ENCODE peak calls at places on chromosome 6, in six cellular contexts. One of them, this sample, is unnamed.
A peak's percentile ranks its signal among the peaks of the same experiment; 100 is the strongest.

GRCh38 chr6:44064089-44064947 is 62.9 kb downstream of the MRPL14 start:
- DNase-seq in psoas muscle: no peak
- DNase-seq in lower leg skin: no peak
- DNase-seq in dorsolateral prefrontal cortex: no peak
- DNase-seq in OCI-LY7: no peak
- DNase-seq in upper lobe of right lung: peak; percentile 71
- DNase-seq in this sample: peak; percentile 83

GRCh38 chr6:156474507-156475120 is 302.6 kb upstream of the ARID1B start:
- DNase-seq in psoas muscle: no peak
- DNase-seq in lower leg skin: no peak
- DNase-seq in dorsolateral prefrontal cortex: no peak
- DNase-seq in OCI-LY7: no peak
- DNase-seq in upper lobe of right lung: no peak
- DNase-seq in this sample: no peak

GRCh38 chr6:53979468-53980067 is 131.7 kb upstream of the MLIP start:
- DNase-seq in psoas muscle: no peak
- DNase-seq in lower leg skin: no peak
- DNase-seq in dorsolateral prefrontal cortex: no peak
- DNase-seq in OCI-LY7: peak; percentile 42
- DNase-seq in upper lobe of right lung: no peak
- DNase-seq in this sample: no peak

GRCh38 chr6:125844989-125845388 is 54.2 kb downstream of the NCOA7 start:
- DNase-seq in psoas muscle: no peak
- DNase-seq in lower leg skin: no peak
- DNase-seq in dorsolateral prefrontal cortex: no peak
- DNase-seq in OCI-LY7: no peak
- DNase-seq in upper lobe of right lung: no peak
- DNase-seq in this sample: no peak

GRCh38 chr6:34562861-34563512 is 6.9 kb upstream of the SPDEF start:
- DNase-seq in psoas muscle: no peak
- DNase-seq in lower leg skin: no peak
- DNase-seq in dorsolateral prefrontal cortex: no peak
- DNase-seq in OCI-LY7: no peak
- DNase-seq in upper lobe of right lung: no peak
- DNase-seq in this sample: no peak

GRCh38 chr6:45822864-45823263 is 192.8 kb downstream of the CLIC5 start:
- DNase-seq in psoas muscle: no peak
- DNase-seq in lower leg skin: no peak
- DNase-seq in dorsolateral prefrontal cortex: no peak
- DNase-seq in OCI-LY7: no peak
- DNase-seq in upper lobe of right lung: no peak
- DNase-seq in this sample: no peak

GRCh38 chr6:4345543-4345942 is 210.2 kb upstream of the ECI2 start:
- DNase-seq in psoas muscle: no peak
- DNase-seq in lower leg skin: no peak
- DNase-seq in dorsolateral prefrontal cortex: no peak
- DNase-seq in OCI-LY7: no peak
- DNase-seq in upper lobe of right lung: no peak
- DNase-seq in this sample: no peak

GRCh38 chr6:138569970-138570715 is 70.8 kb upstream of the NHSL1 start:
- DNase-seq in psoas muscle: no peak
- DNase-seq in lower leg skin: no peak
- DNase-seq in dorsolateral prefrontal cortex: no peak
- DNase-seq in OCI-LY7: no peak
- DNase-seq in upper lobe of right lung: no peak
- DNase-seq in this sample: no peak

GRCh38 chr6:134935076-134935475 is 14.8 kb downstream of the ALDH8A1 start:
- DNase-seq in psoas muscle: no peak
- DNase-seq in lower leg skin: no peak
- DNase-seq in dorsolateral prefrontal cortex: no peak
- DNase-seq in OCI-LY7: no peak
- DNase-seq in upper lobe of right lung: no peak
- DNase-seq in this sample: no peak

GRCh38 chr6:31578058-31578457 is 2.7 kb downstream of the TNF start:
- DNase-seq in psoas muscle: no peak
- DNase-seq in lower leg skin: no peak
- DNase-seq in dorsolateral prefrontal cortex: no peak
- DNase-seq in OCI-LY7: no peak
- DNase-seq in upper lobe of right lung: no peak
- DNase-seq in this sample: no peak
- H3K4me3 ChIP-seq in psoas muscle: no peak overlapping the region
- H3K4me3 ChIP-seq in lower leg skin: no peak overlapping the region
- H3K4me3 ChIP-seq in dorsolateral prefrontal cortex: no peak overlapping the region
- H3K4me3 ChIP-seq in OCI-LY7: no peak overlapping the region
- H3K4me3 ChIP-seq in upper lobe of right lung: no peak overlapping the region
- H3K4me3 ChIP-seq in this sample: no peak overlapping the region

DNA sequence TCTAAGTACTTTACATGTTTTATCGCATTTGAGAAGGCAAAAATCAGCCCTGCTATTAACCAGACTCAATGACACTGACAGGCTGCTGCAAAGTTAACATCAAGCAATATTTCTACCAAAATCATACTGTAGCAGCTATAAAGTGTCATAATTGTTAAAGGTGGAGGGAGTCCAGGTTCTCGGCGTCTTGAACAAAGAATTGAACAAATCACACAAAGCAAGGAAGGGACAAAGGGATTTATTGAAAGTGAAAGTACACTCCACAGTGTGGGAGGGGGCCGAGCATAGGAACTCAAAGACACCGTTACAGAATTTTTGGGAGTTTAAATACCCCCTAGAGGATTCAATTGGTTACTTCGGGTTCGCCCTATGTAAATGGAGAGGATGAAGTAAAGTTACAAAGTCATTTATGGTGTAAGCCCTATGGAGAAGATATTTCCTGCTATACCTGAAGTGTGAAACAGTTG is 12.9 kb upstream of the ZNF391 start:
- DNase-seq in psoas muscle: no peak
- DNase-seq in lower leg skin: no peak
- DNase-seq in dorsolateral prefrontal cortex: no peak
- DNase-seq in OCI-LY7: no peak
- DNase-seq in upper lobe of right lung: no peak
- DNase-seq in this sample: no peak
- H3K4me3 ChIP-seq in psoas muscle: peak overlapping the region; percentile 88
- H3K4me3 ChIP-seq in lower leg skin: no peak overlapping the region
- H3K4me3 ChIP-seq in dorsolateral prefrontal cortex: peak overlapping the region; percentile 79
- H3K4me3 ChIP-seq in OCI-LY7: no peak overlapping the region
- H3K4me3 ChIP-seq in upper lobe of right lung: peak overlapping the region; percentile 73
- H3K4me3 ChIP-seq in this sample: peak overlapping the region; percentile 52

GRCh38 chr6:107105511-107106116 is 9.7 kb downstream of the BEND3 start:
- DNase-seq in psoas muscle: no peak
- DNase-seq in lower leg skin: peak; percentile 59
- DNase-seq in dorsolateral prefrontal cortex: no peak
- DNase-seq in OCI-LY7: no peak
- DNase-seq in upper lobe of right lung: no peak
- DNase-seq in this sample: no peak

GRCh38 chr6:107110200-107110599 is 5.1 kb downstream of the BEND3 start:
- DNase-seq in psoas muscle: no peak
- DNase-seq in lower leg skin: no peak
- DNase-seq in dorsolateral prefrontal cortex: no peak
- DNase-seq in OCI-LY7: peak; percentile 23
- DNase-seq in upper lobe of right lung: no peak
- DNase-seq in this sample: no peak

GRCh38 chr6:107106165-107106564 is 9.2 kb downstream of the BEND3 start:
- DNase-seq in psoas muscle: no peak
- DNase-seq in lower leg skin: peak; percentile 42
- DNase-seq in dorsolateral prefrontal cortex: no peak
- DNase-seq in OCI-LY7: peak; percentile 13
- DNase-seq in upper lobe of right lung: no peak
- DNase-seq in this sample: no peak

GRCh38 chr6:107107791-107108190 is 7.5 kb downstream of the BEND3 start:
- DNase-seq in psoas muscle: no peak
- DNase-seq in lower leg skin: peak; percentile 32
- DNase-seq in dorsolateral prefrontal cortex: no peak
- DNase-seq in OCI-LY7: no peak
- DNase-seq in upper lobe of right lung: no peak
- DNase-seq in this sample: no peak

GRCh38 chr6:107108201-107108890 is 7.0 kb downstream of the BEND3 start:
- DNase-seq in psoas muscle: no peak
- DNase-seq in lower leg skin: peak; percentile 42
- DNase-seq in dorsolateral prefrontal cortex: no peak
- DNase-seq in OCI-LY7: no peak
- DNase-seq in upper lobe of right lung: no peak
- DNase-seq in this sample: no peak
- H3K4me3 ChIP-seq in psoas muscle: no peak overlapping the region
- H3K4me3 ChIP-seq in lower leg skin: no peak overlapping the region
- H3K4me3 ChIP-seq in dorsolateral prefrontal cortex: no peak overlapping the region
- H3K4me3 ChIP-seq in OCI-LY7: no peak overlapping the region
- H3K4me3 ChIP-seq in upper lobe of right lung: no peak overlapping the region
- H3K4me3 ChIP-seq in this sample: no peak overlapping the region

GRCh38 chr6:50990750-50991446 is 172.2 kb downstream of the TFAP2B start:
- DNase-seq in psoas muscle: no peak
- DNase-seq in lower leg skin: no peak
- DNase-seq in dorsolateral prefrontal cortex: no peak
- DNase-seq in OCI-LY7: no peak
- DNase-seq in upper lobe of right lung: no peak
- DNase-seq in this sample: no peak

GRCh38 chr6:50984135-50984534 is 165.5 kb downstream of the TFAP2B start:
- DNase-seq in psoas muscle: no peak
- DNase-seq in lower leg skin: no peak
- DNase-seq in dorsolateral prefrontal cortex: no peak
- DNase-seq in OCI-LY7: no peak
- DNase-seq in upper lobe of right lung: no peak
- DNase-seq in this sample: no peak

GRCh38 chr6:50989123-50989522 is 170.5 kb downstream of the TFAP2B start:
- DNase-seq in psoas muscle: no peak
- DNase-seq in lower leg skin: no peak
- DNase-seq in dorsolateral prefrontal cortex: no peak
- DNase-seq in OCI-LY7: no peak
- DNase-seq in upper lobe of right lung: no peak
- DNase-seq in this sample: no peak

GRCh38 chr6:50992232-50992631 is 173.6 kb downstream of the TFAP2B start:
- DNase-seq in psoas muscle: no peak
- DNase-seq in lower leg skin: no peak
- DNase-seq in dorsolateral prefrontal cortex: no peak
- DNase-seq in OCI-LY7: no peak
- DNase-seq in upper lobe of right lung: no peak
- DNase-seq in this sample: no peak

DNA sequence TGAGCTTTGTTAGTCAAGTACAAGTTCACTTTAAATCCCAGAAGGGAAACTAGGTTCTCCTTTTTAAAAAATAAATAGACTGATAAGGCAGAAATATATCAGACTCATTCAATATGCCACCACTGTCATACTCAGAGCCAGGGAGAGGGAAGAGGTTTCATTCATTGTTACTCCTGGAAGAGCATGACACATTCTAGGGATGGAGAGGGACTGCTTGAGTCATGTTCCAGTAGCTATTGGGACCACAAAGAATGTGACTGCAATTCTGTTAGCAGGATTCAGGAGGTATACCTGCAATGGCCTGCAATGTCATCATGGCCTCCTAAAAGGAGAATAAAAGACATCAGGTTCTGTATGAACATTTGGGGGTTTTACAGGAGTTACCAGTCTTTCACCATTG is 167.6 kb downstream of the TFAP2B start:
- DNase-seq in psoas muscle: no peak
- DNase-seq in lower leg skin: no peak
- DNase-seq in dorsolateral prefrontal cortex: no peak
- DNase-seq in OCI-LY7: no peak
- DNase-seq in upper lobe of right lung: no peak
- DNase-seq in this sample: no peak
- H3K4me3 ChIP-seq in psoas muscle: no peak overlapping the region
- H3K4me3 ChIP-seq in lower leg skin: no peak overlapping the region
- H3K4me3 ChIP-seq in dorsolateral prefrontal cortex: no peak overlapping the region
- H3K4me3 ChIP-seq in OCI-LY7: no peak overlapping the region
- H3K4me3 ChIP-seq in upper lobe of right lung: no peak overlapping the region
- H3K4me3 ChIP-seq in this sample: no peak overlapping the region

This sample was measured in RWPE2.